ENCODE peak calls at places on chromosomes 3 and 15, in four cellular contexts. One of them, this sample, is unnamed.

GRCh38 chr15:74907277-74907870 is 723 bp upstream of the FAM219B start:
- DNase-seq in cardiac fibroblast: no peak
- DNase-seq in NCI-H1092 treated with DMSO at 0.1 percent for 48 hours: no peak
- DNase-seq in NCI-H2029: no peak
- DNase-seq in this sample: no peak

GRCh38 chr15:63575312-63575711 is 21.9 kb upstream of the FBXL22 start:
- DNase-seq in cardiac fibroblast: no peak
- DNase-seq in NCI-H2029: no peak
- DNase-seq in NCI-H1092 treated with DMSO at 0.1 percent for 48 hours: no peak
- DNase-seq in this sample: no peak

GRCh38 chr15:72117448-72117697 is 577 bp downstream of the MYO9A start:
- DNase-seq in cardiac fibroblast: peak
- DNase-seq in NCI-H2029: no peak
- DNase-seq in NCI-H1092 treated with DMSO at 0.1 percent for 48 hours: no peak
- DNase-seq in this sample: no peak

GRCh38 chr3:42053476-42053875 is 37.7 kb upstream of the TRAK1 start:
- DNase-seq in NCI-H2029: no peak
- DNase-seq in cardiac fibroblast: no peak
- DNase-seq in NCI-H1092 treated with DMSO at 0.1 percent for 48 hours: no peak
- DNase-seq in this sample: no peak

GRCh38 chr3:181725830-181726229 is 14.1 kb downstream of the SOX2 start:
- DNase-seq in NCI-H1092 treated with DMSO at 0.1 percent for 48 hours: no peak
- DNase-seq in NCI-H2029: no peak
- DNase-seq in cardiac fibroblast: no peak
- DNase-seq in this sample: no peak

GRCh38 chr15:70820214-70820613 is 33.7 kb downstream of the LARP6 start:
- DNase-seq in NCI-H2029: no peak
- DNase-seq in NCI-H1092 treated with DMSO at 0.1 percent for 48 hours: no peak
- DNase-seq in cardiac fibroblast: no peak
- DNase-seq in this sample: no peak

GRCh38 chr3:14775011-14775410 is 43.8 kb upstream of the FGD5 start:
- DNase-seq in NCI-H1092 treated with DMSO at 0.1 percent for 48 hours: no peak
- DNase-seq in cardiac fibroblast: no peak
- DNase-seq in NCI-H2029: no peak
- DNase-seq in this sample: no peak

GRCh38 chr3:16884084-16884747 is 539 bp upstream of the PLCL2 start:
- DNase-seq in cardiac fibroblast: peak
- DNase-seq in NCI-H1092 treated with DMSO at 0.1 percent for 48 hours: no peak
- DNase-seq in NCI-H2029: no peak
- DNase-seq in this sample: no peak

GRCh38 chr3:126389792-126390142 is 4.9 kb upstream of the CFAP100 start:
- DNase-seq in NCI-H2029: no peak
- DNase-seq in NCI-H1092 treated with DMSO at 0.1 percent for 48 hours: no peak
- DNase-seq in cardiac fibroblast: no peak
- DNase-seq in this sample: no peak

GRCh38 chr3:72171946-72172345 is 387.0 kb upstream of the PROK2 start:
- DNase-seq in NCI-H1092 treated with DMSO at 0.1 percent for 48 hours: no peak
- DNase-seq in NCI-H2029: no peak
- DNase-seq in cardiac fibroblast: no peak
- DNase-seq in this sample: no peak

GRCh38 chr3:37862712-37863551 is 1.3 kb downstream of the CTDSPL start:
- DNase-seq in NCI-H2029: no peak
- DNase-seq in cardiac fibroblast: peak
- DNase-seq in NCI-H1092 treated with DMSO at 0.1 percent for 48 hours: no peak
- DNase-seq in this sample: no peak